ENCODE peak calls at places on chromosomes 3 and 15, in eight cellular contexts. A is Panc1, B is stomach, U is ovary, G is GM23338, M is HCT116, E is small intestine, O is left ventricle myocardium inferior. R is an unnamed sample.

GRCh38 chr3:110568246-110568645 is 503.4 kb upstream of the NECTIN3 start:
- DNase-seq in G (no peak), A (no peak), B (no peak), U (no peak), E (no peak), O (no peak), M (peak; percentile 72), R (no peak)

GRCh38 chr3:51997935-51998596 is 2.4 kb upstream of the RPL29 start:
- DNase-seq in O (no peak), U (no peak), B (no peak), E (no peak), M (no peak), A (no peak), G (peak; percentile 62), R (no peak)

GRCh38 chr15:101320501-101321052 is 25.5 kb upstream of the SNRPA1 start:
- DNase-seq in B (peak; percentile 40), M (no peak), A (no peak), O (peak; percentile 34), E (peak; percentile 41), G (peak; percentile 72), U (no peak), R (no peak)

GRCh38 chr15:78229431-78230406 is 4.6 kb downstream of the ACSBG1 start:
- DNase-seq in M (no peak), E (no peak), B (no peak), U (no peak), A (no peak), O (no peak), G (no peak), R (no peak)

GRCh38 chr3:60316121-60316783 is 935.0 kb downstream of the FHIT start:
- DNase-seq in E (no peak), B (no peak), M (no peak), U (no peak), G (no peak), O (no peak), A (no peak), R (no peak)

GRCh38 chr15:57041416-57041815 is 123.0 kb downstream of the TCF12 start:
- DNase-seq in B (no peak), G (no peak), A (no peak), O (no peak), U (no peak), E (no peak), M (no peak), R (no peak)

GRCh38 chr3:38554127-38554827 is 58.1 kb downstream of the EXOG start:
- DNase-seq in U (no peak), G (no peak), M (no peak), B (peak; percentile 11), A (no peak), O (no peak), E (no peak), R (no peak)

GRCh38 chr3:99504258-99504657 is 134.1 kb upstream of the COL8A1 start:
- DNase-seq in O (no peak), E (no peak), A (no peak), B (no peak), U (no peak), G (no peak), M (no peak), R (no peak)

GRCh38 chr3:31377045-31377642 is 155.6 kb upstream of the STT3B start:
- DNase-seq in B (peak; percentile 32), E (peak; percentile 19), U (no peak), G (no peak), O (no peak), M (peak; percentile 95), A (peak; percentile 85), R (no peak)

GRCh38 chr15:68503791-68504720 is 72.1 kb upstream of the ITGA11 start:
- DNase-seq in M (no peak), E (no peak), B (no peak), A (no peak), G (no peak), U (no peak), O (no peak), R (no peak)

DNA sequence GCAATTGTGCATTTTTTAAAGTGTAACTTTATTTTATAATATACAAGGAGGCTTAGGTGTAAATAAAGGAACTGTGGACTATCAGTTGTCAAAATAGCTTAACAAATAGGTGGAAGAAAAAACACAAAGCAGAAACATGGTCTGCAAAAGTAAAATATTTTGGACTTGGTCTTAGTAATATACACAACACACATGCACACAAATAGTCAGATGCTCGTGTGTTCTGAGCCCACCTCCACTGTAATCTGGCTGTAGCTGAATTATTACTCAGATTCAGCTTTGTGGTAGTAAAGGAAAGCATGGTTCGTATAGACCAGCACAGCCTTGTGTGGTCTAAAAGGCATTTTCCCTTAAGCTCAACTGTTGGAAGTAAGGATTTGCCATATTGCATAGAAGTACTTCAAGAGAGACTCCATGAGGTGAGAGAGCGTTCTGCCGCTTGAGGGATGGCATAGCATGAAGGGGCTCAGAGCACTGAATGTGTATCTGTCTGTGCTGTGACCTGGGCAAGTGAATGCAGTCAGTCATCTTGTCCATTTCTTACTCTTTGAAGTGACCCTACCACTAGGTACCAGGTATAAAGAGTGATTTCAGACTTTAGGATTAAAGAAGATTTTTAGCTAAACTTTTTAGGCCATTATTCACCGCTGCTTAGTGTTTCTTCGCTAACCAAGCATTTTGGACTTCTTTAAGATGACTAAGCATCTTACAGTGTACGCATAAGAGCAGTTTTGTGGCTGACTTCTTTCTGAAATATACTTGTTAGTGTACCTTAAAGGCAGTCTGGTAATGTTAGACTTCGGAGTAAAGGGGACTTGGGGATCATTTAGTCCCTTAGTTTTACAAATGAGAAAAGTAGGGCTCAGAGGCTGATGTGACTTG is 15.1 kb downstream of the TPM1 start:
- DNase-seq in U (no peak), B (no peak), O (no peak), G (no peak), M (no peak), E (no peak), A (no peak), R (no peak)
- H3K4me1 ChIP-seq in U (peaks cover 20% of the 10 kb centered on the region), B (peaks cover 28% of the 10 kb centered on the region), O (peaks cover 100% of the 10 kb centered on the region), G (peaks cover 7% of the 10 kb centered on the region), M (peaks cover 6% of the 10 kb centered on the region), E (peaks cover 6% of the 10 kb centered on the region), A (peaks cover 31% of the 10 kb centered on the region), R (no peaks in the 10 kb centered on the region)

GRCh38 chr3:112132975-112133448 is at the start of gene GCSAM:
- DNase-seq in M (no peak), O (peak; percentile 35), G (no peak), U (no peak), A (no peak), E (peak; percentile 31), B (no peak), R (peak; percentile 90)

GRCh38 chr3:112136959-112137693 is 4.1 kb upstream of the GCSAM start:
- DNase-seq in G (peak; percentile 86), E (peak; percentile 70), O (no peak), A (peak; percentile 39), U (no peak), B (no peak), M (peak; percentile 49), R (peak; percentile 87)

GRCh38 chr3:112133606-112134334 is 722 bp upstream of the GCSAM start:
- DNase-seq in O (no peak), U (no peak), E (no peak), M (no peak), G (no peak), A (no peak), B (no peak), R (peak; percentile 78)

GRCh38 chr3:112134335-112135124 is 1.5 kb upstream of the GCSAM start:
- DNase-seq in E (peak; percentile 53), G (no peak), U (no peak), A (no peak), B (no peak), O (no peak), M (no peak), R (peak; percentile 44)

GRCh38 chr3:112136046-112136445 is 3.0 kb upstream of the GCSAM start:
- DNase-seq in B (no peak), M (no peak), G (no peak), O (no peak), E (no peak), A (no peak), U (no peak), R (peak; percentile 41)
- H3K4me1 ChIP-seq in B (peaks cover 10% of the 10 kb centered on the region), M (no peaks in the 10 kb centered on the region), G (peaks cover 20% of the 10 kb centered on the region), O (peaks cover 3% of the 10 kb centered on the region), E (no peaks in the 10 kb centered on the region), A (no peaks in the 10 kb centered on the region), U (no peaks in the 10 kb centered on the region), R (peaks cover 65% of the 10 kb centered on the region)

DNA sequence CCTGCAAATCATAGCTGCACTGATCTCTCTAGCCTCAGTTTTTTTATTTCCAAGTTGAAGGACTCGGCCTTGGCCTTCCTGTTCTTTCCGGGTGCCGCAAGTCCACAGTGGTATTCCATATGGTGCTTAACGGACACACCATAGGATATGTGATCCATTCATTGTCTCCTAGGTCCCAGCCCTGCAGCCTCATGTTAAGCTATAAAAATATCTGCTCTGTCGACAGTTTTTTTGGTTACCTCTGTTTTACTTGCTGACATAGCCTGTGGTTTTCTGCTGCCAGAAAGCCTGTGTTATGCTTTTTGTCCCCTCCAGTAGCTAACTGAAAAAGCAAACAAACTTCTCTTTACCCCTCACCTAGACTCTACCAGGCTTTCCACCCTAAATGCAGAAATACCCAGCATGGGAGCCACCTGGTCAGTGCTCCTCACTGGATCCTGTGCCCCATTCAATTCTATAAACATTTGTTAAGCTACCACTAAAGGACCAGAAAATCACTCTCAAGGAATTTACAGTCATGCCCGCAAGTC is 5.3 kb downstream of the INAFM2 start:
- DNase-seq in G (no peak), U (no peak), O (no peak), M (no peak), A (no peak), B (no peak), E (no peak), R (no peak)
- H3K4me1 ChIP-seq in G (peaks cover 50% of the 10 kb centered on the region), U (peaks cover 14% of the 10 kb centered on the region), O (peaks cover 99% of the 10 kb centered on the region), M (peaks cover 6% of the 10 kb centered on the region), A (peaks cover 20% of the 10 kb centered on the region), B (peaks cover 15% of the 10 kb centered on the region), E (no peaks in the 10 kb centered on the region), R (no peaks in the 10 kb centered on the region)

GRCh38 chr3:25455316-25456232 is 27.5 kb downstream of the RARB start:
- DNase-seq in O (peak; percentile 44), M (no peak), G (peak; percentile 9), E (no peak), B (no peak), U (no peak), A (no peak), R (no peak)

GRCh38 chr3:25452185-25452584 is 24.1 kb downstream of the RARB start:
- DNase-seq in O (no peak), U (no peak), M (no peak), B (no peak), G (no peak), E (no peak), A (no peak), R (no peak)

GRCh38 chr3:25456723-25457122 is 28.7 kb downstream of the RARB start:
- DNase-seq in G (no peak), A (no peak), U (no peak), B (no peak), O (no peak), E (no peak), M (no peak), R (no peak)

GRCh38 chr3:25453521-25454410 is 25.7 kb downstream of the RARB start:
- DNase-seq in G (no peak), B (no peak), A (no peak), O (no peak), E (no peak), M (no peak), U (no peak), R (no peak)

DNA sequence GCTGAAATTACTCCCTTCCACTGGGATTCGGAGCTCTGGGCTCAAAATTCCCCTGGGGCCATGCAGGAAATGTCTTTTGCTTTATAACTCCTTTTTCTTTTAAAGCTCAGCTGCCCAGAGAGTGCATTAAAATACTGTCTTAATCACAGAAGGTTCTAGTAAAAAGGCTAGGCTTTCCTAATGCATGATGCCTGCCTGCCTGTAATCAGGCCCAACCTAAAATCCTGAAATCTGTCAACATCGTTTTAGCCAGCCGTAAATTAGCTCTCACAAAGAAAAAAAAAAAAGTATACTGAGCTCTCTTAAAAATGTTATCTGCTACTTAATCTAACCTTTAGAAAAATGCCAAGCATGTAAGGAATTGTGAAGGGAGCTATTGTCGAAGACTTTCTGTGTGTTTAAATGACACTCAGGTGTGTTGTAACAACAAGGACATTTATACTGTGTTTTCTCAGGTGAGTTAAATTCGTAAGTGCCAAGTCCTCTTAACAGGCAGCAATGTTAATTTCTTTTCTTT is 26.4 kb downstream of the RARB start:
- DNase-seq in A (no peak), M (no peak), E (no peak), O (no peak), G (peak; percentile 67), B (no peak), U (no peak), R (no peak)
- H3K4me1 ChIP-seq in A (no peaks in the 10 kb centered on the region), M (no peaks in the 10 kb centered on the region), E (no peaks in the 10 kb centered on the region), O (peaks cover 99% of the 10 kb centered on the region), G (peaks cover 35% of the 10 kb centered on the region), B (peaks cover 13% of the 10 kb centered on the region), U (no peaks in the 10 kb centered on the region), R (no peaks in the 10 kb centered on the region)